ENCODE peak calls at places on chromosomes 1 and 21, in four cellular contexts. A is iPS-NIHi11; W is posterior cingulate gyrus; T is CD8-positive, alpha-beta memory T cell. B is an unnamed sample.

GRCh38 chr1:14787604-14788003 is 189.1 kb downstream of the KAZN start:
- DNase-seq in A (no peak), W (no peak), T (no peak), B (no peak)

GRCh38 chr1:233025156-233025555 is 74.7 kb downstream of the NTPCR start:
- DNase-seq in A (peak), W (peak), T (no peak), B (peak)

GRCh38 chr1:59730759-59731478 is 83.8 kb upstream of the HOOK1 start:
- DNase-seq in A (no peak), W (peak), T (no peak), B (peak)

GRCh38 chr1:240322943-240323342 is 231.3 kb downstream of the FMN2 start:
- DNase-seq in A (no peak), W (no peak), T (no peak), B (no peak)

GRCh38 chr1:56056438-56057312 is 522.7 kb downstream of the PLPP3 start:
- DNase-seq in A (no peak), W (no peak), T (no peak), B (no peak)

GRCh38 chr1:182340233-182341058 is 51.1 kb downstream of the GLUL start:
- DNase-seq in A (no peak), W (no peak), T (no peak), B (no peak)

GRCh38 chr21:38806153-38806941 is 618 bp downstream of the ETS2 start:
- DNase-seq in A (peak), W (no peak), T (peak), B (no peak)

GRCh38 chr1:173715538-173715844 is 710 bp downstream of the KLHL20 start:
- DNase-seq in A (no peak), W (no peak), T (no peak), B (no peak)

GRCh38 chr1:169427081-169427611 is at the start of gene CCDC181:
- DNase-seq in A (peak), W (peak), T (peak), B (peak)

GRCh38 chr1:33327587-33328325 is 6.9 kb upstream of the A3GALT2 start:
- DNase-seq in A (no peak), W (peak), T (no peak), B (peak)

GRCh38 chr1:203643213-203644045 is 16.8 kb downstream of the ATP2B4 start:
- DNase-seq in A (no peak), W (no peak), T (no peak), B (no peak)

GRCh38 chr1:166692354-166692753 is 146.9 kb upstream of the POGK start:
- DNase-seq in A (no peak), W (no peak), T (no peak), B (no peak)

GRCh38 chr1:16418823-16419425 is 18.3 kb downstream of the SPATA21 start:
- DNase-seq in A (no peak), W (no peak), T (no peak), B (no peak)

GRCh38 chr1:4324621-4325020 is 329.8 kb upstream of the AJAP1 start:
- DNase-seq in A (no peak), W (no peak), T (no peak), B (no peak)

GRCh38 chr21:31220567-31220966 is 123.5 kb downstream of the TIAM1 start:
- DNase-seq in A (no peak), W (peak), T (no peak), B (no peak)

GRCh38 chr1:36884029-36884701 is 150.2 kb downstream of the GRIK3 start:
- DNase-seq in A (no peak), W (no peak), T (no peak), B (no peak)

GRCh38 chr1:205519541-205520131 is 15.2 kb downstream of the CDK18 start:
- DNase-seq in A (no peak), W (peak), T (no peak), B (peak)

GRCh38 chr1:37410815-37411214 is 63.6 kb upstream of the ZC3H12A start:
- DNase-seq in A (peak), W (no peak), T (no peak), B (no peak)

GRCh38 chr1:116570358-116571214 is at the start of gene CD58:
- DNase-seq in A (peak), W (peak), T (peak), B (no peak)

GRCh38 chr1:205669341-205670142 is 10.8 kb downstream of the SLC45A3 start:
- DNase-seq in A (no peak), W (no peak), T (no peak), B (peak)

GRCh38 chr1:192607836-192608235 is 28.1 kb upstream of the RGS13 start:
- DNase-seq in A (no peak), W (no peak), T (no peak), B (no peak)

GRCh38 chr21:36207577-36208320 is 51.1 kb downstream of the DOP1B start:
- DNase-seq in A (no peak), W (no peak), T (no peak), B (no peak)

GRCh38 chr1:93938461-93939145 is 29.4 kb upstream of the GCLM start:
- DNase-seq in A (no peak), W (no peak), T (no peak), B (no peak)

GRCh38 chr1:8742022-8742924 is 75.2 kb downstream of the RERE start:
- DNase-seq in A (no peak), W (no peak), T (no peak), B (no peak)